ENCODE peak calls at places on chromosomes 11 and 22, in six cellular contexts. One of them, this sample, is unnamed.

GRCh38 chr22:48761546-48761945 is 1066.1 kb downstream of the BRD1 start:
- DNase-seq in heart left ventricle: no peak
- DNase-seq in NCI-H460: no peak
- DNase-seq in activated naive CD4-positive, alpha-beta T cell treated with anti-CD3 and anti-CD28 coated beads, Interleukin-2, amount 10 ng/mL, durations not matched to agents 7 days and 5 days: no peak
- DNase-seq in RWPE1: no peak
- DNase-seq in hippocampal formation: no peak
- DNase-seq in this sample: no peak

GRCh38 chr22:24380220-24381218 is 46.9 kb upstream of the ADORA2A start:
- DNase-seq in heart left ventricle: no peak
- DNase-seq in NCI-H460: no peak
- DNase-seq in activated naive CD4-positive, alpha-beta T cell treated with anti-CD3 and anti-CD28 coated beads, Interleukin-2, amount 10 ng/mL, durations not matched to agents 7 days and 5 days: no peak
- DNase-seq in RWPE1: no peak
- DNase-seq in hippocampal formation: no peak
- DNase-seq in this sample: no peak

GRCh38 chr22:37634505-37635002 is 4.9 kb upstream of the SH3BP1 start:
- DNase-seq in heart left ventricle: no peak
- DNase-seq in NCI-H460: no peak
- DNase-seq in activated naive CD4-positive, alpha-beta T cell treated with anti-CD3 and anti-CD28 coated beads, Interleukin-2, amount 10 ng/mL, durations not matched to agents 7 days and 5 days: peak
- DNase-seq in RWPE1: no peak
- DNase-seq in hippocampal formation: no peak
- DNase-seq in this sample: no peak

GRCh38 chr11:108233277-108233945 is 10.5 kb downstream of the ATM start:
- DNase-seq in heart left ventricle: no peak
- DNase-seq in NCI-H460: no peak
- DNase-seq in activated naive CD4-positive, alpha-beta T cell treated with anti-CD3 and anti-CD28 coated beads, Interleukin-2, amount 10 ng/mL, durations not matched to agents 7 days and 5 days: no peak
- DNase-seq in RWPE1: no peak
- DNase-seq in hippocampal formation: no peak
- DNase-seq in this sample: no peak

GRCh38 chr22:42721045-42721434 is 370 bp upstream of the A4GALT start:
- DNase-seq in heart left ventricle: no peak
- DNase-seq in NCI-H460: no peak
- DNase-seq in activated naive CD4-positive, alpha-beta T cell treated with anti-CD3 and anti-CD28 coated beads, Interleukin-2, amount 10 ng/mL, durations not matched to agents 7 days and 5 days: no peak
- DNase-seq in RWPE1: no peak
- DNase-seq in hippocampal formation: no peak
- DNase-seq in this sample: no peak

GRCh38 chr11:117911694-117912093 is 17.5 kb downstream of the TMPRSS13 start:
- DNase-seq in heart left ventricle: no peak
- DNase-seq in NCI-H460: no peak
- DNase-seq in activated naive CD4-positive, alpha-beta T cell treated with anti-CD3 and anti-CD28 coated beads, Interleukin-2, amount 10 ng/mL, durations not matched to agents 7 days and 5 days: no peak
- DNase-seq in RWPE1: no peak
- DNase-seq in hippocampal formation: no peak
- DNase-seq in this sample: peak

GRCh38 chr11:9565822-9566560 is 7.5 kb upstream of the WEE1 start:
- DNase-seq in heart left ventricle: peak
- DNase-seq in NCI-H460: peak
- DNase-seq in activated naive CD4-positive, alpha-beta T cell treated with anti-CD3 and anti-CD28 coated beads, Interleukin-2, amount 10 ng/mL, durations not matched to agents 7 days and 5 days: peak
- DNase-seq in RWPE1: peak
- DNase-seq in hippocampal formation: no peak
- DNase-seq in this sample: peak

GRCh38 chr11:27711725-27712124 is 11.5 kb upstream of the BDNF start:
- DNase-seq in heart left ventricle: no peak
- DNase-seq in NCI-H460: no peak
- DNase-seq in activated naive CD4-positive, alpha-beta T cell treated with anti-CD3 and anti-CD28 coated beads, Interleukin-2, amount 10 ng/mL, durations not matched to agents 7 days and 5 days: no peak
- DNase-seq in RWPE1: no peak
- DNase-seq in hippocampal formation: no peak
- DNase-seq in this sample: no peak

GRCh38 chr22:27022256-27022655 is 364.9 kb downstream of the MIAT start:
- DNase-seq in heart left ventricle: no peak
- DNase-seq in NCI-H460: no peak
- DNase-seq in activated naive CD4-positive, alpha-beta T cell treated with anti-CD3 and anti-CD28 coated beads, Interleukin-2, amount 10 ng/mL, durations not matched to agents 7 days and 5 days: no peak
- DNase-seq in RWPE1: no peak
- DNase-seq in hippocampal formation: no peak
- DNase-seq in this sample: no peak

GRCh38 chr11:109939176-109939810 is 153.9 kb upstream of the ZC3H12C start:
- DNase-seq in heart left ventricle: no peak
- DNase-seq in NCI-H460: peak
- DNase-seq in activated naive CD4-positive, alpha-beta T cell treated with anti-CD3 and anti-CD28 coated beads, Interleukin-2, amount 10 ng/mL, durations not matched to agents 7 days and 5 days: no peak
- DNase-seq in RWPE1: peak
- DNase-seq in hippocampal formation: no peak
- DNase-seq in this sample: no peak

GRCh38 chr11:67576742-67577475 is 6.7 kb upstream of the GSTP1 start:
- DNase-seq in heart left ventricle: no peak
- DNase-seq in NCI-H460: no peak
- DNase-seq in activated naive CD4-positive, alpha-beta T cell treated with anti-CD3 and anti-CD28 coated beads, Interleukin-2, amount 10 ng/mL, durations not matched to agents 7 days and 5 days: peak
- DNase-seq in RWPE1: no peak
- DNase-seq in hippocampal formation: no peak
- DNase-seq in this sample: no peak

GRCh38 chr22:19663286-19663815 is 51.0 kb upstream of the SEPTIN5 start:
- DNase-seq in heart left ventricle: peak
- DNase-seq in NCI-H460: peak
- DNase-seq in activated naive CD4-positive, alpha-beta T cell treated with anti-CD3 and anti-CD28 coated beads, Interleukin-2, amount 10 ng/mL, durations not matched to agents 7 days and 5 days: no peak
- DNase-seq in RWPE1: no peak
- DNase-seq in hippocampal formation: no peak
- DNase-seq in this sample: no peak

GRCh38 chr11:34601085-34601444 is 19.8 kb upstream of the EHF start:
- DNase-seq in heart left ventricle: no peak
- DNase-seq in NCI-H460: no peak
- DNase-seq in activated naive CD4-positive, alpha-beta T cell treated with anti-CD3 and anti-CD28 coated beads, Interleukin-2, amount 10 ng/mL, durations not matched to agents 7 days and 5 days: no peak
- DNase-seq in RWPE1: no peak
- DNase-seq in hippocampal formation: no peak
- DNase-seq in this sample: no peak

GRCh38 chr11:63769719-63770443 is 1.3 kb upstream of the ZFTA start:
- DNase-seq in heart left ventricle: no peak
- DNase-seq in NCI-H460: no peak
- DNase-seq in activated naive CD4-positive, alpha-beta T cell treated with anti-CD3 and anti-CD28 coated beads, Interleukin-2, amount 10 ng/mL, durations not matched to agents 7 days and 5 days: no peak
- DNase-seq in RWPE1: no peak
- DNase-seq in hippocampal formation: no peak
- DNase-seq in this sample: no peak

GRCh38 chr11:78168539-78169477 is 19.6 kb downstream of the KCTD21 start:
- DNase-seq in heart left ventricle: peak
- DNase-seq in NCI-H460: no peak
- DNase-seq in activated naive CD4-positive, alpha-beta T cell treated with anti-CD3 and anti-CD28 coated beads, Interleukin-2, amount 10 ng/mL, durations not matched to agents 7 days and 5 days: no peak
- DNase-seq in RWPE1: no peak
- DNase-seq in hippocampal formation: no peak
- DNase-seq in this sample: peak

GRCh38 chr11:71117311-71117710 is 135.1 kb downstream of the SHANK2 start:
- DNase-seq in heart left ventricle: no peak
- DNase-seq in NCI-H460: no peak
- DNase-seq in activated naive CD4-positive, alpha-beta T cell treated with anti-CD3 and anti-CD28 coated beads, Interleukin-2, amount 10 ng/mL, durations not matched to agents 7 days and 5 days: no peak
- DNase-seq in RWPE1: no peak
- DNase-seq in hippocampal formation: no peak
- DNase-seq in this sample: no peak

GRCh38 chr11:117793521-117793920 is 3.5 kb downstream of the DSCAML1 start:
- DNase-seq in heart left ventricle: no peak
- DNase-seq in NCI-H460: no peak
- DNase-seq in activated naive CD4-positive, alpha-beta T cell treated with anti-CD3 and anti-CD28 coated beads, Interleukin-2, amount 10 ng/mL, durations not matched to agents 7 days and 5 days: no peak
- DNase-seq in RWPE1: no peak
- DNase-seq in hippocampal formation: no peak
- DNase-seq in this sample: no peak